ENCODE peak calls at places on chromosome 6, in six cellular contexts. R, N, E, Y, D and L are unnamed samples.

GRCh38 chr6:7136859-7137334 is 29.1 kb downstream of the RREB1 start:
- DNase-seq in N (peak; percentile 76), D (no peak), R (no peak), E (no peak), Y (no peak), L (no peak)

GRCh38 chr6:157982297-157982579 is 575 bp downstream of the SYNJ2 start:
- DNase-seq in D (peak; percentile 71), N (no peak), E (no peak), Y (peak; percentile 26), R (no peak), L (no peak)

GRCh38 chr6:1402369-1402768 is 13.0 kb downstream of the FOXF2 start:
- DNase-seq in E (no peak), R (no peak), Y (no peak), N (no peak), D (no peak), L (no peak)

GRCh38 chr6:21053612-21054011 is 519.4 kb downstream of the CDKAL1 start:
- DNase-seq in E (no peak), Y (no peak), N (no peak), R (no peak), D (no peak), L (no peak)

GRCh38 chr6:36968266-36968977 is 13.9 kb downstream of the PI16 start:
- DNase-seq in R (no peak), N (peak; percentile 57), E (no peak), D (peak; percentile 64), Y (no peak), L (no peak)

GRCh38 chr6:33490198-33490597 is 35.8 kb downstream of the ZBTB9 start:
- DNase-seq in E (no peak), D (no peak), N (no peak), R (no peak), Y (no peak), L (no peak)

GRCh38 chr6:20845592-20845991 is 311.3 kb downstream of the CDKAL1 start:
- DNase-seq in D (no peak), N (no peak), E (no peak), Y (no peak), R (no peak), L (no peak)

GRCh38 chr6:136020691-136021090 is 169.2 kb downstream of the PDE7B start:
- DNase-seq in R (no peak), E (no peak), Y (no peak), N (no peak), D (no peak), L (no peak)

DNA sequence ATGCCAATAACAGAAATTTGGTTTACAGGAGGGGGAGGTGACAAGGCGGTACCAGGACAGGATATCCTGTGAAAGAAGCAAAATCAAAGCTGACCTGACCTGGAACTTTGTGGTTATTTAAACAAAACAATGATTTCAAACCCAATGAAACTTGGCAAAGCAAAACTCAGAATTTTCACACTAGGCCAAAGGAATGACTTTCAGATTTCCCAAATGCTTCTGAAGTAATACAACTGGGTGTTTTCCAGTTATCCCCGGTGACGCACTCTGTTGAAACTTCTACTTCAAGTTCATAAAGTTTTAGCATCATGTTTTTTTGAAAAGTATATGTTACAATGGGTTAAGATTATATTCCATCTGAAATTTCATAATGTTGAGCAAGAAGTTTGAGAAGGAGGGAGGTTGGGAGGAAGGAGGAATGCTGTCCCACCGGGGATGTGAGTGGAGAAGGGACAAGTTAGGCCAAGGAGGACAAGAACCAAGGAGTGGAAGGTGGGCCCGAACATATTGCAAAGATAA is 78.1 kb upstream of the TRAF3IP2 start:
- DNase-seq in Y (no peak), E (peak; percentile 91), N (no peak), R (no peak), D (no peak), L (peak; percentile 90)
- TF ChIP-seq POLR2AphosphoS5 in Y (no peak), E (peak; percentile 55), N (no peak), R (no peak), D (no peak), L (peak; percentile 83)

DNA sequence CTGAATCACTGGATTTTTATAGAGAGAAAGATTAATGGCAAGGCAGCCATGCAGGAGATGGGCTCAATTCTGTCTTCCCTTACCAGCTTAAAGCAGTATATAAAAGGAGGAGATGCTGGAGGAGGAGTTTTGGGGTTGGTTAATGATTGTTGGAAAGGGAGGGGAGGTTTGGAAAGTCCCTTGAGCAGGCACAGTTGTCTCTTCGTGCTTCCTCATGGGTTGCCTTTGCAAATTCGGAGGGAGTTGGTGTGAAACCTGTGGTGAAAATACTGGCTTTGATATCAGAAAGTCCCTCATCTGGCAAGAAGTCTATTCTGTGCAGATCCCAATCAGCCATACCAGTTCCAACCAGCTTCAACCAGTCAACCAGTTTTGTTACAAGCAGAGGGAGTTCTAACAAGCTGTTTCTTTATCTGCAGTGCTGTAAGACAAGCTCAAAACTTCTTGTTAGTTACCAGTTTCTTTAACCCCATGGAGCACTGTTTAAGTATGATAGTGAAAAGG is 107.0 kb downstream of the HIVEP1 start:
- DNase-seq in Y (no peak), N (no peak), R (no peak), D (no peak), E (no peak), L (no peak)
- TF ChIP-seq POLR2AphosphoS5 in Y (peak; percentile 46), N (no peak), R (no peak), D (no peak), E (no peak), L (no peak)

GRCh38 chr6:30329331-30329730 is 2.6 kb downstream of the TRIM39 start:
- DNase-seq in E (no peak), Y (no peak), D (peak; percentile 30), R (no peak), N (peak; percentile 90), L (no peak)
- TF ChIP-seq POLR2AphosphoS5 in E (no peak), Y (no peak), D (no peak), R (no peak), N (peak; percentile 13), L (no peak)

GRCh38 chr6:166952122-166952521 is 4.2 kb downstream of the RNASET2 start:
- DNase-seq in E (no peak), D (no peak), N (peak; percentile 86), Y (no peak), R (no peak), L (no peak)

GRCh38 chr6:166955121-166955864 is 1.1 kb downstream of the RNASET2 start:
- DNase-seq in D (peak; percentile 49), R (no peak), N (peak; percentile 90), Y (no peak), E (no peak), L (no peak)

GRCh38 chr6:166952567-166953464 is 3.5 kb downstream of the RNASET2 start:
- DNase-seq in D (no peak), Y (no peak), N (peak; percentile 77), E (no peak), R (no peak), L (no peak)

GRCh38 chr6:166955865-166956443 is 396 bp downstream of the RNASET2 start:
- DNase-seq in R (no peak), E (no peak), N (no peak), D (peak; percentile 48), Y (no peak), L (no peak)

GRCh38 chr6:166954118-166954713 is 2.1 kb downstream of the RNASET2 start:
- DNase-seq in R (no peak), N (no peak), E (no peak), Y (no peak), D (no peak), L (no peak)
- TF ChIP-seq POLR2AphosphoS5 in R (no peak), N (no peak), E (no peak), Y (no peak), D (no peak), L (no peak)

DNA sequence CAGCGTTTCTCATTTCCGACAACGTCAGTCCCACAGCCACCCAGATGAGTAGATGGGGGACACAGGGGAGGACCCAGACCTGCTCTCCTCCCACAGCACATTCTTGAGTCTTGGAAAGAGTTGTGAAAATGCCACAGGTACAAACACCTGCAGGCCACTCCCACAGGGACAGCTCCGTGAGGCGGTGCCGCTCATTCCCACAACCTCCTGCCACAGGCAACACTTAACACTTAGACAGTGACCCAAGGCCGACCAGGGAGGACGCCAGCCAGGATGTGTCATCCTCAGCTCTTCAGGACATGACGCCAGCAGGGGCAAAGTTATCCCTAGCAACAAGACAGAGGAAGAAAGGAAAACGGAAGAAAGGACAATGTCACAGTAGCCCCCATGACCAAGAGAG is 22.9 kb upstream of the HLA-B start:
- DNase-seq in Y (no peak), E (no peak), R (no peak), N (no peak), D (no peak), L (no peak)
- TF ChIP-seq POLR2AphosphoS5 in Y (no peak), E (no peak), R (no peak), N (no peak), D (no peak), L (no peak)

DNA sequence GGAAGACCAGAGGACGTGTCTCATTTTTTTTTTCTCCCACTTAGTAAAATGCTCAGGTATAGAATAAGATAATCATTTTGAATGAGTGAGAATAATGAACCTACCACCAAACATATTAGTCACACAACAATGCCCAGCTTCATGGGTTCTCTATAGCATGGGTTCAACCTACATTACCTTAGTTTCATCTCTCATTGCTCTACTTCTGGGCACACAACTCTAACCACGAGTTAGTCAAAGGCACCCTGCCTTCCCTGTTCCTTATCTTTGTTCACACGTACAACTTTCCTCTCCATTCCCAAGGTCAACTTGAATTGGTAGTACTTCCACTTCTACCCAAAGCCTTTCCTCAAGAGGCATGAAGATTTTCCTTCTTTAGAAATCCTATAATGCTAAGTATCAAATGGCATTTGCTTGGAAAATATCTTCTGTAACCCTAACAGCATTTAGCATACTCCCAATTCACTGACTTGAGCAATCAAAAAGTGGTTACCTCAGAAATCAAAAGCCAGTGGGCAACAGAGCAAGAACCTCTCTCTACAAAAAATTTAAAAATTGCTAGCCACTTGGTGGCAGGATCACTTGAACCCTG is 20.9 kb downstream of the DEK start:
- DNase-seq in Y (no peak), N (no peak), E (no peak), D (no peak), R (no peak), L (no peak)
- TF ChIP-seq POLR2AphosphoS5 in Y (peak; percentile 40), N (no peak), E (no peak), D (no peak), R (no peak), L (no peak)

GRCh38 chr6:2973656-2974055 is 2.3 kb upstream of the SERPINB6 start:
- DNase-seq in R (no peak), N (no peak), E (no peak), Y (no peak), D (no peak), L (no peak)
- TF ChIP-seq POLR2AphosphoS5 in R (no peak), N (no peak), E (no peak), Y (no peak), D (no peak), L (no peak)